ENCODE peak calls at places on chromosome 4, in six cellular contexts. One of them, this sample, is unnamed.

GRCh38 chr4:1249731-1250526 is 999 bp upstream of the CTBP1 start:
- DNase-seq in tibial artery: peak
- DNase-seq in progenitor cell of endocrine pancreas: no peak
- DNase-seq in H9: peak
- DNase-seq in IMR-90: no peak
- DNase-seq in transverse colon: peak
- DNase-seq in this sample: no peak

GRCh38 chr4:70992354-70992753 is 1.1 kb upstream of the DCK start:
- DNase-seq in tibial artery: no peak
- DNase-seq in progenitor cell of endocrine pancreas: no peak
- DNase-seq in H9: peak
- DNase-seq in IMR-90: no peak
- DNase-seq in transverse colon: peak
- DNase-seq in this sample: no peak

GRCh38 chr4:38663021-38663800 is 788 bp upstream of the KLF3 start:
- DNase-seq in tibial artery: no peak
- DNase-seq in progenitor cell of endocrine pancreas: peak
- DNase-seq in H9: peak
- DNase-seq in IMR-90: no peak
- DNase-seq in transverse colon: no peak
- DNase-seq in this sample: no peak

GRCh38 chr4:189204616-189205015 is 736.1 kb upstream of the FRG1 start:
- DNase-seq in tibial artery: no peak
- DNase-seq in progenitor cell of endocrine pancreas: no peak
- DNase-seq in H9: no peak
- DNase-seq in IMR-90: no peak
- DNase-seq in transverse colon: no peak
- DNase-seq in this sample: no peak

GRCh38 chr4:184818216-184818564 is 7.6 kb downstream of the ACSL1 start:
- DNase-seq in tibial artery: no peak
- DNase-seq in progenitor cell of endocrine pancreas: no peak
- DNase-seq in H9: no peak
- DNase-seq in IMR-90: no peak
- DNase-seq in transverse colon: no peak
- DNase-seq in this sample: no peak

GRCh38 chr4:103402198-103402597 is 204.1 kb upstream of the CENPE start:
- DNase-seq in tibial artery: no peak
- DNase-seq in progenitor cell of endocrine pancreas: no peak
- DNase-seq in H9: no peak
- DNase-seq in IMR-90: no peak
- DNase-seq in transverse colon: no peak
- DNase-seq in this sample: no peak

GRCh38 chr4:170465434-170465833 is 375.7 kb upstream of the AADAT start:
- DNase-seq in tibial artery: no peak
- DNase-seq in progenitor cell of endocrine pancreas: no peak
- DNase-seq in H9: peak
- DNase-seq in IMR-90: no peak
- DNase-seq in transverse colon: no peak
- DNase-seq in this sample: no peak

GRCh38 chr4:184118516-184118915 is 99.2 kb downstream of the ENPP6 start:
- DNase-seq in tibial artery: no peak
- DNase-seq in progenitor cell of endocrine pancreas: no peak
- DNase-seq in H9: no peak
- DNase-seq in IMR-90: no peak
- DNase-seq in transverse colon: no peak
- DNase-seq in this sample: no peak

GRCh38 chr4:99361268-99361922 is 8.8 kb upstream of the ADH1C start:
- DNase-seq in tibial artery: no peak
- DNase-seq in progenitor cell of endocrine pancreas: no peak
- DNase-seq in H9: no peak
- DNase-seq in IMR-90: no peak
- DNase-seq in transverse colon: no peak
- DNase-seq in this sample: no peak

GRCh38 chr4:186765138-186765537 is 41.5 kb upstream of the FAT1 start:
- DNase-seq in tibial artery: peak
- DNase-seq in progenitor cell of endocrine pancreas: no peak
- DNase-seq in H9: peak
- DNase-seq in IMR-90: peak
- DNase-seq in transverse colon: peak
- DNase-seq in this sample: peak

GRCh38 chr4:48879561-48880442 is 26.8 kb downstream of the OCIAD2 start:
- DNase-seq in tibial artery: no peak
- DNase-seq in progenitor cell of endocrine pancreas: no peak
- DNase-seq in H9: no peak
- DNase-seq in IMR-90: no peak
- DNase-seq in transverse colon: no peak
- DNase-seq in this sample: no peak

GRCh38 chr4:158016511-158016910 is 156.3 kb downstream of the GASK1B start:
- DNase-seq in tibial artery: no peak
- DNase-seq in progenitor cell of endocrine pancreas: no peak
- DNase-seq in H9: no peak
- DNase-seq in IMR-90: peak
- DNase-seq in transverse colon: no peak
- DNase-seq in this sample: no peak

GRCh38 chr4:147633113-147633512 is 15.9 kb downstream of the TMEM184C start:
- DNase-seq in tibial artery: no peak
- DNase-seq in progenitor cell of endocrine pancreas: no peak
- DNase-seq in H9: no peak
- DNase-seq in IMR-90: no peak
- DNase-seq in transverse colon: no peak
- DNase-seq in this sample: no peak

GRCh38 chr4:15653864-15654391 is 1.2 kb downstream of the FBXL5 start:
- DNase-seq in tibial artery: no peak
- DNase-seq in progenitor cell of endocrine pancreas: no peak
- DNase-seq in H9: no peak
- DNase-seq in IMR-90: peak
- DNase-seq in transverse colon: no peak
- DNase-seq in this sample: no peak

GRCh38 chr4:134215636-134216340 is 14.2 kb upstream of the PABPC4L start:
- DNase-seq in tibial artery: no peak
- DNase-seq in progenitor cell of endocrine pancreas: no peak
- DNase-seq in H9: no peak
- DNase-seq in IMR-90: peak
- DNase-seq in transverse colon: no peak
- DNase-seq in this sample: no peak

GRCh38 chr4:38930199-38930598 is 62.6 kb downstream of the FAM114A1 start:
- DNase-seq in tibial artery: no peak
- DNase-seq in progenitor cell of endocrine pancreas: no peak
- DNase-seq in H9: no peak
- DNase-seq in IMR-90: no peak
- DNase-seq in transverse colon: no peak
- DNase-seq in this sample: no peak

GRCh38 chr4:2348786-2349185 is 69.7 kb downstream of the ZFYVE28 start:
- DNase-seq in tibial artery: no peak
- DNase-seq in progenitor cell of endocrine pancreas: no peak
- DNase-seq in H9: no peak
- DNase-seq in IMR-90: no peak
- DNase-seq in transverse colon: no peak
- DNase-seq in this sample: no peak

GRCh38 chr4:77012726-77013125 is 63.1 kb downstream of the CCNI start:
- DNase-seq in tibial artery: no peak
- DNase-seq in progenitor cell of endocrine pancreas: no peak
- DNase-seq in H9: no peak
- DNase-seq in IMR-90: no peak
- DNase-seq in transverse colon: no peak
- DNase-seq in this sample: no peak

GRCh38 chr4:115234405-115235093 is 121.1 kb upstream of the NDST4 start:
- DNase-seq in tibial artery: no peak
- DNase-seq in progenitor cell of endocrine pancreas: no peak
- DNase-seq in H9: peak
- DNase-seq in IMR-90: no peak
- DNase-seq in transverse colon: no peak
- DNase-seq in this sample: peak

GRCh38 chr4:78845469-78845868 is 69.3 kb downstream of the BMP2K start:
- DNase-seq in tibial artery: no peak
- DNase-seq in progenitor cell of endocrine pancreas: no peak
- DNase-seq in H9: no peak
- DNase-seq in IMR-90: no peak
- DNase-seq in transverse colon: no peak
- DNase-seq in this sample: no peak

GRCh38 chr4:15035152-15035551 is 32.9 kb downstream of the CPEB2 start:
- DNase-seq in tibial artery: no peak
- DNase-seq in progenitor cell of endocrine pancreas: no peak
- DNase-seq in H9: no peak
- DNase-seq in IMR-90: peak
- DNase-seq in transverse colon: no peak
- DNase-seq in this sample: no peak

GRCh38 chr4:95095352-95095974 is 337.7 kb downstream of the BMPR1B start:
- DNase-seq in tibial artery: no peak
- DNase-seq in progenitor cell of endocrine pancreas: no peak
- DNase-seq in H9: no peak
- DNase-seq in IMR-90: peak
- DNase-seq in transverse colon: no peak
- DNase-seq in this sample: peak

GRCh38 chr4:151242305-151242704 is 34.7 kb upstream of the PRSS48 start:
- DNase-seq in tibial artery: no peak
- DNase-seq in progenitor cell of endocrine pancreas: no peak
- DNase-seq in H9: no peak
- DNase-seq in IMR-90: no peak
- DNase-seq in transverse colon: no peak
- DNase-seq in this sample: no peak
- TF ChIP-seq CTCF in tibial artery: no peak
- TF ChIP-seq CTCF in progenitor cell of endocrine pancreas: no peak
- TF ChIP-seq CTCF in H9: no peak
- TF ChIP-seq CTCF in IMR-90: no peak
- TF ChIP-seq CTCF in transverse colon: no peak
- TF ChIP-seq CTCF in this sample: no peak

DNA sequence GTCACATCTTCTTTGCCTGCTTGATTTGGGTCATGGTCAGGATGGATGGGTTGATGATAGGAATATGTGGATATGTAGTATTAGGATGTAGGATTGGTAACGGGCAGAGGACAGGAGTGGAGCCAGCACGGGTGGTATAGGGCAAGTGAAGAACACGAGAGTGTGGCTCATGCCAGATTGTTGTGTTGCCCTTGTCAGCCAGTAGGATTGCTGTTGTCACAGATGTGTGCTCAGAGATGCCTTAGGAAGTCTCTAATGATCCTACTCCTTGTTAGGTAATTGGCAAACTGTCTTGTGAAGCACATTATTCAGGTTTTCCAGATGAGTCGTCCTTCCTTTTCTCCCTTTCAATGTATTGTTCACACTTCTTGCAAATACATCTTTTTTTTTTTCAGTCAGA is 5.5 kb downstream of the ATP10D start:
- DNase-seq in tibial artery: no peak
- DNase-seq in progenitor cell of endocrine pancreas: no peak
- DNase-seq in H9: peak
- DNase-seq in IMR-90: no peak
- DNase-seq in transverse colon: no peak
- DNase-seq in this sample: no peak
- TF ChIP-seq CTCF in tibial artery: no peak
- TF ChIP-seq CTCF in progenitor cell of endocrine pancreas: peak
- TF ChIP-seq CTCF in H9: peak
- TF ChIP-seq CTCF in IMR-90: peak
- TF ChIP-seq CTCF in transverse colon: peak
- TF ChIP-seq CTCF in this sample: no peak

GRCh38 chr4:6362243-6362885 is 92.7 kb downstream of the WFS1 start:
- DNase-seq in tibial artery: no peak
- DNase-seq in progenitor cell of endocrine pancreas: no peak
- DNase-seq in H9: no peak
- DNase-seq in IMR-90: no peak
- DNase-seq in transverse colon: no peak
- DNase-seq in this sample: no peak
- TF ChIP-seq CTCF in tibial artery: no peak
- TF ChIP-seq CTCF in progenitor cell of endocrine pancreas: no peak
- TF ChIP-seq CTCF in H9: peak
- TF ChIP-seq CTCF in IMR-90: no peak
- TF ChIP-seq CTCF in transverse colon: no peak
- TF ChIP-seq CTCF in this sample: no peak

GRCh38 chr4:7802093-7802726 is 137.5 kb downstream of the AFAP1 start:
- DNase-seq in tibial artery: peak
- DNase-seq in progenitor cell of endocrine pancreas: peak
- DNase-seq in H9: peak
- DNase-seq in IMR-90: peak
- DNase-seq in transverse colon: peak
- DNase-seq in this sample: peak
- TF ChIP-seq CTCF in tibial artery: peak
- TF ChIP-seq CTCF in progenitor cell of endocrine pancreas: peak
- TF ChIP-seq CTCF in H9: peak
- TF ChIP-seq CTCF in IMR-90: peak
- TF ChIP-seq CTCF in transverse colon: peak
- TF ChIP-seq CTCF in this sample: no peak

GRCh38 chr4:122827899-122828601 is 1.4 kb downstream of the FGF2 start:
- DNase-seq in tibial artery: peak
- DNase-seq in progenitor cell of endocrine pancreas: no peak
- DNase-seq in H9: peak
- DNase-seq in IMR-90: peak
- DNase-seq in transverse colon: peak
- DNase-seq in this sample: peak
- TF ChIP-seq CTCF in tibial artery: peak
- TF ChIP-seq CTCF in progenitor cell of endocrine pancreas: no peak
- TF ChIP-seq CTCF in H9: no peak
- TF ChIP-seq CTCF in IMR-90: peak
- TF ChIP-seq CTCF in transverse colon: peak
- TF ChIP-seq CTCF in this sample: no peak